ENCODE peak calls at places on chromosomes 11 and 22, in seven cellular contexts. D is SJSA1; C is heart right ventricle; Q is cardiac muscle cell; K is CD8-positive, alpha-beta T cell; P is H7; T is heart left ventricle. X is an unnamed sample. For H3K36me3, the result is how much of the 10 kb centered on the place peaks cover.

GRCh38 chr11:78525720-78526119 is 48.9 kb downstream of the NARS2 start:
- DNase-seq in T (no peak), Q (no peak), K (no peak), D (no peak), C (no peak), P (no peak), X (no peak)

GRCh38 chr11:8250446-8250845 is 13.2 kb downstream of the LMO1 start:
- DNase-seq in D (no peak), P (no peak), Q (no peak), T (no peak), K (no peak), C (no peak), X (no peak)

GRCh38 chr11:9020881-9021280 is 17.1 kb upstream of the NRIP3 start:
- DNase-seq in C (no peak), T (no peak), Q (no peak), P (no peak), D (no peak), K (no peak), X (no peak)

GRCh38 chr11:113240389-113240788 is 74.0 kb upstream of the TTC12 start:
- DNase-seq in C (no peak), D (no peak), Q (no peak), T (no peak), K (no peak), P (no peak), X (no peak)

GRCh38 chr11:2814751-2815150 is 70.8 kb downstream of the CDKN1C start:
- DNase-seq in T (no peak), P (no peak), K (no peak), Q (no peak), D (no peak), C (no peak), X (no peak)

GRCh38 chr11:64001552-64002427 is 15.6 kb downstream of the OTUB1 start:
- DNase-seq in P (no peak), C (no peak), D (no peak), T (no peak), K (no peak), Q (no peak), X (no peak)

GRCh38 chr11:19370100-19370861 is 129.5 kb upstream of the E2F8 start:
- DNase-seq in C (no peak), T (peak), Q (no peak), D (no peak), K (no peak), P (no peak), X (no peak)

GRCh38 chr22:20550851-20551744 is 43.7 kb downstream of the MED15 start:
- DNase-seq in K (peak), P (peak), C (peak), T (no peak), Q (peak), D (no peak), X (peak)

GRCh38 chr11:17498058-17498457 is 21.4 kb upstream of the ABCC8 start:
- DNase-seq in Q (no peak), K (no peak), P (peak), T (no peak), D (no peak), C (no peak), X (no peak)

GRCh38 chr11:3087821-3088800 is 30.9 kb upstream of the CARS1 start:
- DNase-seq in K (no peak), D (no peak), P (peak), Q (no peak), C (no peak), T (no peak), X (no peak)

GRCh38 chr11:30826911-30827310 is 240.8 kb upstream of the MPPED2 start:
- DNase-seq in D (no peak), P (no peak), C (no peak), K (no peak), T (no peak), Q (no peak), X (no peak)

GRCh38 chr22:39237276-39238123 is 7.3 kb downstream of the PDGFB start:
- DNase-seq in C (no peak), D (no peak), Q (no peak), T (no peak), K (peak), P (peak), X (no peak)

GRCh38 chr11:68962527-68963250 is 18.1 kb downstream of the MRGPRD start:
- DNase-seq in T (no peak), K (peak), Q (no peak), C (no peak), D (no peak), P (peak), X (peak)

GRCh38 chr11:78796956-78797355 is 222.3 kb upstream of the NARS2 start:
- DNase-seq in P (no peak), T (no peak), K (no peak), D (peak), Q (no peak), C (no peak), X (no peak)

GRCh38 chr11:10117709-10118341 is 176.2 kb downstream of the SBF2 start:
- DNase-seq in C (no peak), T (no peak), D (peak), P (no peak), K (no peak), Q (no peak), X (no peak)

GRCh38 chr11:130449246-130449990 is 973 bp downstream of the ADAMTS15 start:
- DNase-seq in D (no peak), T (no peak), C (no peak), K (no peak), P (peak), Q (peak), X (no peak)

GRCh38 chr22:23150762-23151161 is 5.5 kb downstream of the RAB36 start:
- DNase-seq in T (no peak), P (peak), C (no peak), D (no peak), Q (no peak), K (no peak), X (no peak)

GRCh38 chr11:11995601-11996000 is 12.8 kb downstream of the DKK3 start:
- DNase-seq in C (no peak), K (no peak), P (no peak), T (no peak), D (no peak), Q (no peak), X (no peak)

GRCh38 chr11:119676461-119677020 is 52.5 kb downstream of the NECTIN1 start:
- DNase-seq in Q (no peak), C (no peak), D (peak), T (no peak), P (no peak), K (no peak), X (no peak)

DNA sequence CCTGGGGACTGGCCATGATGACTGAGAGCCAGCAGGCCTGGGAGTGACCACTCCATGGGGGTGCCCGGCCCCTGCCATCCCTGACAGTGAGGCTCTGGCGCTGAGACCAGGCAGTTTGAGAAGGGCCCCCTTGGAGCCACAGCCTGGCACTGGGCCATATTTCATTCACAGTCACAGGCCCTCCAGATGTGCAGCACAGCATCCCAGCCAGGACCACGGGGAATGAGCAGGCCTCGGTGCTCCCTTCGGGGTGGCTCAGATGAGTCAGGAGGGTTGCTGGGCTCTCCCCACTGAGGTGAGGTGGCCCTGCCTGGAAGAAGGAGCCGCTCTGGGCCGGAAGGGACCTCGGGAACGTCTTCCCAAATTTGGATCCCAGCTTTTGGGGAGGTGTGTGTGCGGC is 53.0 kb downstream of the GRAMD4 start:
- DNase-seq in T (no peak), C (no peak), K (no peak), D (no peak), Q (no peak), P (no peak), X (no peak)
- H3K36me3 ChIP-seq in T (half or more), C (under half), K (under half), D (under half), Q (under half), P (under half), X (under half)

GRCh38 chr22:49801391-49802060 is 26.1 kb downstream of the BRD1 start:
- DNase-seq in D (no peak), Q (no peak), T (no peak), C (no peak), P (no peak), K (no peak), X (no peak)

GRCh38 chr22:49799431-49800075 is 28.1 kb downstream of the BRD1 start:
- DNase-seq in D (no peak), Q (no peak), P (peak), T (no peak), C (no peak), K (no peak), X (no peak)

GRCh38 chr22:49803667-49804375 is 23.9 kb downstream of the BRD1 start:
- DNase-seq in P (no peak), K (no peak), D (no peak), C (no peak), T (no peak), Q (no peak), X (no peak)

GRCh38 chr22:49800408-49801238 is 27.1 kb downstream of the BRD1 start:
- DNase-seq in K (no peak), P (peak), D (no peak), Q (no peak), C (no peak), T (no peak), X (no peak)

GRCh38 chr22:49803134-49803533 is 24.5 kb downstream of the BRD1 start:
- DNase-seq in C (no peak), K (no peak), D (no peak), T (no peak), P (no peak), Q (no peak), X (no peak)
- H3K36me3 ChIP-seq in C (under half), K (under half), D (half or more), T (under half), P (under half), Q (under half), X (under half)

DNA sequence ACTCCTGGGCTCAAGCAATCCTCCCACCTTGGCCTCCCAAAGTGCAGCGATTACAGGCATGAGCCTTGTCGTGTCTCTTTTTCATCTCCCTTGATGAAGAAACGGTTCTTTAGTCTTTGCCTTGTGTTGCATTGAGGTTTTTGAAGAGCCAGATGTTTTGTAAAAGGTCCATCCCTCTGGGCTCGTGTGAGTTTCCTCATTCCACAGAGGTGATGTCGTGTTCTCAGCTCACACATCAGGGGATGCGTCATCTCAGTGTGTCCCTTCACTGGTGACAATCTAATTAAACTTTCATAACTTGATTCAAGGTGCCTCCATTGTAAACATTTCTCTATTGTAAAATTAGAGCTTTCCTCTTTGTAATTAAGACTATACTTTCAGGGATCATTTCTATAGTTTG is 29.7 kb upstream of the TEF start:
- DNase-seq in C (no peak), K (no peak), Q (no peak), T (no peak), P (no peak), D (peak), X (no peak)
- H3K36me3 ChIP-seq in C (half or more), K (under half), Q (under half), T (half or more), P (under half), D (half or more), X (half or more)

DNA sequence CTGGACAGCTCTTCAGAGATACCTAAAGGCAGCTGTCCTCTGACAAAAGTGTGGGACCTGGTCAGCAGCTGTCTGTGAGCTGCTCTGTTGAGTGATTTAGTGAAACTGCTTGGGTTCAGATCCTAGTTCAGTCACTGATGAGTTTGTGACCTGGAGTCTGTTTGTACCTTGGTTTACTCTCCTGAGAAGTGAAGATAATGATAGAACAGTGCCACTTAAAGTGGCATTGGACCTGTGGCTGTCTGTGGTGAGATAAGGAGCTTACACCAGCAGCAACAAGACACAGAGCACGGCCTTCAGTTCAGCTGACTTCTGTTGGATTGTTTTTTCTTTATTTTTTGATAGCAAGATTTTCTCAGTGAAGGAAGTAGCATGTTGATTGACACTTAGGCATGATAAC is 46.3 kb upstream of the CTTN start:
- DNase-seq in D (no peak), K (no peak), P (no peak), Q (no peak), C (no peak), T (no peak), X (no peak)
- H3K36me3 ChIP-seq in D (half or more), K (under half), P (under half), Q (under half), C (under half), T (half or more), X (half or more)

GRCh38 chr11:134155946-134156865 is 67.6 kb downstream of the NCAPD3 start:
- DNase-seq in P (no peak), Q (no peak), T (no peak), D (no peak), C (no peak), K (no peak), X (no peak)

GRCh38 chr11:134159652-134160051 is 64.1 kb downstream of the NCAPD3 start:
- DNase-seq in P (no peak), D (no peak), C (no peak), Q (no peak), T (no peak), K (no peak), X (no peak)

GRCh38 chr11:134158023-134158422 is 65.7 kb downstream of the NCAPD3 start:
- DNase-seq in T (no peak), P (no peak), C (no peak), Q (no peak), K (no peak), D (no peak), X (no peak)

GRCh38 chr11:134155456-134155855 is 68.3 kb downstream of the NCAPD3 start:
- DNase-seq in Q (no peak), D (no peak), K (no peak), T (no peak), C (no peak), P (no peak), X (no peak)

DNA sequence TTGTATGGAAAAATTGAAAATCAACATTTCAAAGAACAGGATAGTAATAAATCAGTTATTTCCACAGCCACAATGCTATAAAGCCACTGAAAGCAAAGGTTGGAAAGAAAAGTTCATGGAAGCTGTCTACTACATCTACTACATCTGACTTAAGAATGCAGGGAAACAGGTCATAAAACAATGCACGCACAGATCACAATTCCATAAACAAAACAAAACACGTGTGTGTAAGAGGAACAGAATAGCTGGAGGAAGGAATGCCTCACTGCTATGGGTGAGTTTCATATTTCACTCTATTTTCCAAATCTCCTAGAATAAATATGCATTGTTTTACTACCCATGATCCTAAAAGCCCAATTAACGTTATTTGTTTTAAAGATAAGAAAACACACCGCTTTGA is 66.3 kb downstream of the NCAPD3 start:
- DNase-seq in K (no peak), T (no peak), C (no peak), P (no peak), Q (no peak), D (no peak), X (no peak)
- H3K36me3 ChIP-seq in K (under half), T (half or more), C (under half), P (half or more), Q (under half), D (under half), X (half or more)

DNA sequence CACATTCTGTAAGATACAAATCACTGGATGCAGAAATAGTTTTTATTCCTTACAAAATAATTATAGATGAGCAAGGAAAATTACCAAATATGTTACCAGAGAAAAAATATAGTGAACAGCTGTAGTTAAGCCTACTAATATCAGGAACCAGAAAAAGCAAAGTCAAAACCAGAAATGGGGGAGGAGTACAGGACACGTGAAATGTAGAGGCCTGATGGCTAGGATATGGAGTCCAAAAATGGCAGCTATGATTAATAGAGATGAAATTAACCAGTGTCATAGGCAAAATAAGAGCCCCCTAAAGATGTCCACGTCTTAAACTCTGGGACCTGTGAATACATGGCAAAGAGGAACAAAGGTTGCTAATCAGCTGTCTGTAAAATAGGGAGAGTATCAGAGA is 34.1 kb downstream of the MRE11 start:
- DNase-seq in C (no peak), K (no peak), T (no peak), D (no peak), Q (no peak), P (no peak), X (no peak)
- H3K36me3 ChIP-seq in C (under half), K (under half), T (half or more), D (under half), Q (under half), P (under half), X (under half)

DNA sequence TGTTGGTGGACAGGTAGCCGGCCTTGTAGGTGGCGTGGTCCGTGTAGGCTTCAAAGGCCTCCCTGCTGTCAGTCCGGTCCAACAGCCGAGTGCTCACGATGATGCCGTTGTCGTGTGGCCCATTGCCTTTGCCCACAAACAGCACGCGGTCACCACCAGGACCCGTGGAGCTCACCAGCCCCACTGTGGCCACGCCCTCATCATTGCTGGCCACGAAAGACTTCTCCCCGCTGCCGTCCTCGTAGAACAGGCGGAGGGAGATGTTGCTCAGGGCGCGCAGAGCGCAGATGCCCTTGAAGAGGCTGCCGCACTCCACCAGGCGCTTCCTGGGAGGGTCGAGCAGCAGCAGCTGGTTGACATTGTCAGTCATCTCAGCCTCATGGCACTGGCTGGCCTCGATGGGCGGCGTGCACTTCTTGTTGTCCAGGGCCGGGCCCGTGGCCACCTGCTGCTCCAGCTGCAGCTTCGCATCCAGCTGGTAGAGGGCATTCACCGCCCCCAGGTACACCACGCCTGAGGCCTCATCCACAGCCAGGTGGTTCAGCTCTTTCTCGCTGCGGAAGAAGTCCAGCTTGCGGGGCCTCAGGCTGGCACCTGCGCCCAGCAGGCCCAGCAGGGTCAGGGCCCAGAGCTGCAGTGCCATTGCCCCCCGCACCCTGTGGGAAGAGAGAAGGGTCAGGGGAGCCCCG is 17.4 kb downstream of the PLXNB2 start:
- DNase-seq in P (no peak), T (no peak), K (no peak), Q (no peak), D (no peak), C (no peak), X (no peak)
- H3K36me3 ChIP-seq in P (under half), T (half or more), K (under half), Q (under half), D (half or more), C (under half), X (under half)

X was measured in CD4-positive, alpha-beta memory T cell.